ENCODE peak calls at places on chromosome 18, in ten cellular contexts. M is right lobe of liver, W is A549, O is body of pancreas, T is HepG2, G is HCT116, J is upper lobe of left lung, V is GM12878, U is heart left ventricle, H is IMR-90. C is an unnamed sample.

GRCh38 chr18:58796205-58796604 is 68.5 kb upstream of the ZNF532 start:
- ATAC-seq in V (no peak), T (no peak), M (no peak), G (no peak), O (no peak), J (no peak), U (no peak), W (peak), H (peak), C (no peak)

GRCh38 chr18:36448384-36449290 is 151.1 kb downstream of the FHOD3 start:
- ATAC-seq in M (no peak), V (no peak), U (peak), T (no peak), H (peak), J (no peak), W (no peak), O (no peak), G (no peak), C (no peak)

GRCh38 chr18:77031662-77032061 is 100.9 kb downstream of the MBP start:
- ATAC-seq in O (no peak), T (no peak), G (no peak), H (no peak), J (no peak), W (no peak), U (no peak), M (no peak), V (no peak), C (no peak)

GRCh38 chr18:56661414-56662101 is 10.4 kb downstream of the WDR7 start:
- ATAC-seq in M (no peak), J (no peak), T (no peak), U (no peak), G (no peak), O (no peak), H (peak), W (no peak), V (no peak), C (no peak)

GRCh38 chr18:50671376-50671775 is 111.5 kb downstream of the MAPK4 start:
- ATAC-seq in H (no peak), V (no peak), J (no peak), T (no peak), U (no peak), G (no peak), W (no peak), M (no peak), O (no peak), C (no peak)

GRCh38 chr18:77329651-77330050 is 80.0 kb downstream of the GALR1 start:
- ATAC-seq in G (no peak), O (no peak), M (no peak), W (no peak), J (no peak), U (no peak), T (no peak), V (no peak), H (no peak), C (no peak)

GRCh38 chr18:22817844-22818243 is 115.3 kb upstream of the RBBP8 start:
- ATAC-seq in H (no peak), W (no peak), G (no peak), J (no peak), M (peak), T (no peak), V (peak), O (peak), U (no peak), C (no peak)

GRCh38 chr18:78884502-78884901 is 95.1 kb upstream of the SALL3 start:
- ATAC-seq in J (no peak), V (no peak), T (no peak), M (no peak), G (peak), O (no peak), U (no peak), H (no peak), W (no peak), C (no peak)

GRCh38 chr18:76499596-76500340 is 4.7 kb upstream of the ZNF516 start:
- ATAC-seq in J (no peak), O (no peak), U (no peak), V (peak), T (no peak), W (no peak), H (no peak), G (no peak), M (no peak), C (no peak)

GRCh38 chr18:35141077-35141476 is 99.8 kb upstream of the ZNF397 start:
- ATAC-seq in W (no peak), J (no peak), V (no peak), O (no peak), U (no peak), T (no peak), G (no peak), M (no peak), H (no peak), C (no peak)

GRCh38 chr18:13809521-13810252 is 14.3 kb upstream of the MC5R start:
- ATAC-seq in J (no peak), U (no peak), V (no peak), O (no peak), H (no peak), T (no peak), M (no peak), W (no peak), G (no peak), C (no peak)

DNA sequence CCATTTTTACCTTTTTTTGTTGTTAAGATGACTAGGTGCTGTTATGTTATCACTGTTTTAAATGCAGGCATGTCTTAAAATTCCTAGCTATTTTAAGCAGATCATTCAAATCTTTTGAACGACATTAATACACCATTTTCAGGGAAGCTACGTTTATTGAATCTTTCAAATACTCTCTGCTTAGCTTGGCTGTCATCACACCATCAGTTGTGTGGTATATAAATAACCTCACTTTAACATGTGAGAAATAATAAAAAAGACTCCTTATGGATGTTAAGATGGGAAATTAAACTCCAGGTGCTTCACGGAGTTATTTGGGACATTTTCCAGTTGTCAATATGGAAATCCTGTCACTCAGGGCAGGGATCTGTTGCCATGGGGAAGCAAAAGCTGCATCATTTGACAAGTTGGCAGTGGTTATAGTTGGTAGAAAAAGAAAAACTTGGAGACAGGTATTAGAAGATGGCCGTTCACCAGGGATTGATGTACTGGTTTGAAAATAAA is 649.2 kb upstream of the CDH2 start:
- ATAC-seq in W (no peak), J (no peak), O (no peak), M (no peak), U (no peak), H (no peak), T (no peak), V (no peak), G (no peak), C (no peak)
- TF ChIP-seq POLR2A in W (no peak), J (no peak), O (no peak), M (no peak), U (no peak), H (no peak), T (no peak), V (no peak), G (no peak), C (no peak)

GRCh38 chr18:25826823-25827617 is 263.4 kb downstream of the SS18 start:
- ATAC-seq in H (no peak), T (peak), O (no peak), G (no peak), V (no peak), W (no peak), J (peak), U (peak), M (no peak), C (peak)

GRCh38 chr18:25826377-25826776 is 264.0 kb downstream of the SS18 start:
- ATAC-seq in U (no peak), H (no peak), W (no peak), J (no peak), V (no peak), O (no peak), G (no peak), T (no peak), M (no peak), C (no peak)

GRCh38 chr18:25825066-25825465 is 265.3 kb downstream of the SS18 start:
- ATAC-seq in G (no peak), T (no peak), H (no peak), O (no peak), M (no peak), J (no peak), V (no peak), W (no peak), U (no peak), C (no peak)

GRCh38 chr18:25830787-25831186 is 259.6 kb downstream of the SS18 start:
- ATAC-seq in G (no peak), W (no peak), U (peak), H (peak), J (peak), T (no peak), V (no peak), M (no peak), O (no peak), C (peak)

DNA sequence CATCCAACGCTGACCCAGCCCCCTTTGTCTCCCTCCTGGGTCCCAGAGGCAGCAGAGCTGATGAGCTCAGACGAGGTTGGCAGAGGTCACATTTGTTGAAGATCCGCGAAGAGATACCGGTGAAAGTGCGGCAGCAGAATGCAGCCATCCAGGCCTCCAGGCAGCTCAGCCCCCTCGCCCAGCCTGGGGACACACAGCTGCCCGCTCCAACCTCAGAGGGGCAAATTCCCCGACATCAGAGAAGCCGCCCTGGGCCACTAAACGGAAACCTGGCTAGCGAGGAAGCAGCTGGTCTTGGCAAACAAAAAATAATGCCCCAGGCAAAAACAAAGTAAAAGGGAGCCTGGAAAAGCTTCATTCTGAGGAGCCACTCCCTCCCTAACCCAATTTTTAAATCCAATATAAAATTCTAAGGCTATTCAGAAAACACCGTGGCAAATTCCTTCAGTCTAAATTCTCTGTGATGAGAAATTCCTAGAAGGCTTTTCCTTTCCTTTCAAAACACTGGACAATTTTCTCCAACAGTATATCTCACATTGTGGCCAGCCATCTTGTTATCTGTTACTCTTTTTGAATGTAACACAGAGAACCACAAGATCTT is 262.4 kb downstream of the SS18 start:
- ATAC-seq in W (no peak), M (no peak), U (no peak), O (no peak), G (no peak), T (peak), J (peak), H (peak), V (no peak), C (no peak)
- H3K4me3 ChIP-seq in W (no peak), M (no peak), U (no peak), O (no peak), G (no peak), T (no peak), J (no peak), H (no peak), V (no peak), C (no peak)

GRCh38 chr18:46424898-46425297 is 232.1 kb downstream of the LOXHD1 start:
- ATAC-seq in W (no peak), M (no peak), T (peak), U (no peak), J (no peak), O (no peak), G (peak), V (no peak), H (no peak), C (no peak)
- TF ChIP-seq POLR2A in W (no peak), M (no peak), T (no peak), U (no peak), J (no peak), O (no peak), G (no peak), V (no peak), H (no peak), C (no peak)

GRCh38 chr18:3649135-3649558 is 199.2 kb downstream of the TGIF1 start:
- ATAC-seq in H (peak), T (peak), V (no peak), G (peak), W (peak), M (no peak), O (no peak), J (no peak), U (no peak), C (no peak)
- H3K4me3 ChIP-seq in H (peak), T (no peak), V (no peak), G (peak), W (no peak), M (no peak), O (no peak), J (no peak), U (no peak), C (no peak)

GRCh38 chr18:3051718-3052410 is 38.9 kb upstream of the LPIN2 start:
- ATAC-seq in H (no peak), V (no peak), M (peak), G (no peak), O (peak), W (peak), T (peak), U (no peak), J (peak), C (no peak)
- TF ChIP-seq POLR2A in H (no peak), V (no peak), M (no peak), G (no peak), O (no peak), W (no peak), T (no peak), U (no peak), J (no peak), C (no peak)

DNA sequence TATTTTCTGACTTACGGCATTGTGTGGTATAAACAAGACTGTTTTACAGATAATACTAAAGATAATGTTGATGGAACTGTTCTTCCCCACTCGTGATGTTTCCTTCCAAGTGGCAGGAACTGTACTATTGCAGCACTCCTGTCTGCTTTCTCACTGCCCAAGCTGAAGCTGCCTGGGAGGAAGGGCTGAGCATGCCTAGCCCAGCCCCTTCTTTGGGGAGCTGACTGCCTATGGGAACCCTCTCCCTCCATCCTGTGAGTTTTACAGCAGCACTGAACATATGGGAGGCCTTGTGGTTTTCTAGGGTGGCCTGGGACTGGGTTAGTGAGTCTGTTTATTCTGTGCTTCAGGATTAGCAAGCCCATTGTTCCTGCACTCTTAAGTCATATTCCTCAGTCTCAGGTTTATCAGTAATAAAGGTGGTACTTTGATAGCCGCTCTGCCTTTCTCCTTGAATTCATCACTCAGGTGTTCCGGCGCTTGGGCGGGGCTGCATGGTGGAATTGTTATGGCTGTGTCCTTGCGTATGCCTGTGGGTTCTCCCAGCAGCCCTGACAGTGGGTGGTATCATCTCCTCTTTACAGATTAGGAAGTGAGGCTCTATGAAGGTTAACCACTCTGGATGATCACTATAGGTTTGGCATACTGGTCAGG is 379.7 kb downstream of the PTPRM start:
- ATAC-seq in M (peak), W (peak), U (peak), J (peak), V (peak), O (peak), G (peak), H (peak), T (no peak), C (peak)
- H3K4me3 ChIP-seq in M (no peak), W (peak), U (peak), J (no peak), V (no peak), O (no peak), G (peak), H (peak), T (no peak), C (no peak)

GRCh38 chr18:712401-713134 is at the start of gene ENOSF1:
- ATAC-seq in V (no peak), H (peak), M (peak), T (peak), G (peak), W (peak), U (peak), J (peak), O (peak), C (peak)
- TF ChIP-seq POLR2A in V (peak), H (no peak), M (peak), T (peak), G (peak), W (peak), U (peak), J (no peak), O (no peak), C (peak)